ENCODE peak calls at places on chromosome 21, in ten cellular contexts. I, Z, O, M, J, Y, B, S, D and G are unnamed samples. For H3K9me3, the result is how much of the 10 kb centered on the place peaks cover.

GRCh38 chr21:21897275-21897883 is 899.2 kb downstream of the NCAM2 start:
- DNase-seq in S (no peak), Z (no peak), I (no peak), B (no peak), J (no peak), Y (no peak), O (no peak), M (no peak), D (no peak), G (no peak)

GRCh38 chr21:21806711-21807597 is 808.7 kb downstream of the NCAM2 start:
- DNase-seq in Z (no peak), O (no peak), B (no peak), I (no peak), D (peak), S (peak), M (no peak), Y (no peak), J (no peak), G (no peak)

GRCh38 chr21:20592482-20592881 is 405.7 kb upstream of the NCAM2 start:
- DNase-seq in J (peak), M (no peak), B (no peak), O (no peak), Y (no peak), D (no peak), S (no peak), I (no peak), Z (no peak), G (no peak)

GRCh38 chr21:31354604-31355443 is 10.8 kb upstream of the TIAM1 start:
- DNase-seq in Z (no peak), M (peak), B (peak), D (no peak), S (no peak), Y (peak), J (no peak), I (peak), O (no peak), G (peak)

GRCh38 chr21:28632718-28633408 is 359.8 kb downstream of the LTN1 start:
- DNase-seq in Z (no peak), O (no peak), Y (no peak), D (no peak), B (peak), S (no peak), J (no peak), M (no peak), I (no peak), G (no peak)

GRCh38 chr21:39669485-39669884 is 56.7 kb downstream of the B3GALT5 start:
- DNase-seq in D (no peak), B (no peak), O (no peak), Y (no peak), I (no peak), Z (peak), S (no peak), M (no peak), J (no peak), G (no peak)

GRCh38 chr21:35559128-35559831 is 501.0 kb downstream of the SETD4 start:
- DNase-seq in M (no peak), Y (no peak), S (no peak), B (peak), D (peak), J (peak), Z (no peak), I (no peak), O (no peak), G (peak)

GRCh38 chr21:37503848-37504467 is 137.4 kb downstream of the DYRK1A start:
- DNase-seq in J (no peak), B (peak), D (peak), Z (no peak), S (no peak), O (no peak), Y (no peak), M (no peak), I (no peak), G (peak)

GRCh38 chr21:27807596-27807995 is 840.7 kb upstream of the ADAMTS5 start:
- DNase-seq in J (no peak), D (no peak), Z (no peak), M (no peak), I (no peak), S (no peak), B (peak), Y (no peak), O (no peak), G (no peak)

GRCh38 chr21:25464275-25464674 is 143.0 kb downstream of the MRPL39 start:
- DNase-seq in Y (no peak), S (no peak), I (no peak), M (no peak), O (no peak), J (no peak), Z (no peak), B (no peak), D (peak), G (no peak)

GRCh38 chr21:42239973-42240372 is 21.0 kb downstream of the ABCG1 start:
- DNase-seq in S (no peak), O (peak), I (no peak), D (no peak), Z (no peak), Y (no peak), M (no peak), B (no peak), J (no peak), G (no peak)
- TF ChIP-seq CTCF in S (no peak), O (no peak), I (peak), D (no peak), Z (no peak), Y (no peak), M (no peak), B (no peak), J (no peak), G (no peak)

GRCh38 chr21:9750341-9751086 is 770.9 kb upstream of the TPTE start:
- DNase-seq in J (no peak), S (no peak), D (no peak), O (no peak), Y (no peak), Z (no peak), M (no peak), B (no peak), I (no peak), G (no peak)
- H3K9me3 ChIP-seq in J (under half), S (under half), D (half or more), O (under half), Y (under half), Z (under half), M (under half), B (under half), I (under half), G (half or more)

GRCh38 chr21:44943005-44943685 is 3.3 kb downstream of the SLX9 start:
- DNase-seq in D (no peak), Z (no peak), I (no peak), S (no peak), B (peak), M (no peak), O (no peak), Y (no peak), J (no peak), G (no peak)
- TF ChIP-seq CTCF in D (no peak), Z (no peak), I (no peak), S (no peak), B (no peak), M (no peak), O (no peak), Y (no peak), J (no peak), G (no peak)

DNA sequence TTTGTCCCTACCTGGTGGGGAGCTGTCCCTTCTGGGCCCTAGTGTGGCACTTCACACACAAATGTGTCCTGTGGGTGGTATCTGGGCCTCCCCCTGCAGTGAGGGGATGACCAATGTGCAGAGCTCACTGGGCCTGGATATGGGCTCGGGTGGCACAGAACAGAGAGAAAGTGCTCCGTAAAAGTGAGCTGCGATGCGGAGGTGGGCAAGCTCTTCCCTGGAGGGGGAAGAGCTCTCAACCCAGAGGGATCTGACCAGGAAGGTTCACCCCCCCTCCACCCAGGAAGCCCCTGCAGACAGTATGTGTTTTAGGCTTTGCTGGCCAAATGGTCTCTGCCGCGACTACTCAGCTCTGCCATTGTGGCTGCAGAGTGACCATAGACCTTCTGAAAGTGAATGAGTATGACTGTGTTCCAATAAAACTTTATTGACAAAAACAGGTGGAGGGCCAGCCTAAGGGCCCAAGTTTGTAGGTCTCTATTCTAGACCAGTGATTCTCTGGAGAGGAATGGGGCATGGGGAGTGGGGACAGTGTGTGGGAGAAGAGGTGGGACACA is 8.6 kb upstream of the ITGB2 start:
- DNase-seq in J (no peak), M (no peak), Y (no peak), B (no peak), Z (no peak), O (no peak), S (no peak), I (no peak), D (no peak), G (no peak)
- H3K9me3 ChIP-seq in J (under half), M (under half), Y (under half), B (under half), Z (under half), O (under half), S (under half), I (under half), D (under half), G (under half)

GRCh38 chr21:33128538-33128937 is 58.6 kb downstream of the OLIG1 start:
- DNase-seq in I (no peak), O (no peak), Y (no peak), M (no peak), J (no peak), B (no peak), S (no peak), Z (no peak), D (no peak), G (no peak)

GRCh38 chr21:33135925-33136324 is 66.0 kb downstream of the OLIG1 start:
- DNase-seq in D (no peak), Y (no peak), Z (no peak), O (no peak), I (no peak), B (no peak), S (no peak), M (no peak), J (no peak), G (no peak)

GRCh38 chr21:33127154-33127893 is 57.4 kb downstream of the OLIG1 start:
- DNase-seq in Y (peak), B (peak), M (peak), J (peak), S (peak), I (peak), D (peak), O (peak), Z (peak), G (peak)

GRCh38 chr21:33133912-33134311 is 64.0 kb downstream of the OLIG1 start:
- DNase-seq in O (no peak), I (no peak), D (no peak), J (no peak), S (no peak), Z (no peak), M (no peak), Y (no peak), B (no peak), G (no peak)

DNA sequence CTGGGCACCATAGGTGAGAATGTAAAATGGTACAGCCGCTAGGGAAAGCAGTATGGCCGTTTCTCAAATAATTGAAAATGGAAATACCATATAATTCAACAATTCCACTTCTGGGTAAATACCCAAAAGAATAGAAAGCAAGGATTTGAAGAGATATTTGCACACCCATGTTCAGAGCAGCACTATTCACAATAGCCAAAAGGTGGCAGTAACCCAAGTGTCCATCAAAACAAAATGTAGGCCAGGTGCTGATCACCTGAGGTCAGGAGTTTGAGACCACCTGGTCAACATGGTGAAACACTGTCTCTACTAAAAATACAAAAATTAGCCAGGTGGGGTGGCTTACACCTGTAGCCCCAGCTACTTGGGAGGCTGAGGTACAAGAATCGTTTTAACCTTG is 62.1 kb downstream of the OLIG1 start:
- DNase-seq in Y (no peak), I (no peak), Z (no peak), J (no peak), O (no peak), M (no peak), D (no peak), B (no peak), S (no peak), G (no peak)
- TF ChIP-seq CTCF in Y (peak), I (peak), Z (no peak), J (peak), O (peak), M (peak), D (peak), B (no peak), S (peak), G (no peak)

DNA sequence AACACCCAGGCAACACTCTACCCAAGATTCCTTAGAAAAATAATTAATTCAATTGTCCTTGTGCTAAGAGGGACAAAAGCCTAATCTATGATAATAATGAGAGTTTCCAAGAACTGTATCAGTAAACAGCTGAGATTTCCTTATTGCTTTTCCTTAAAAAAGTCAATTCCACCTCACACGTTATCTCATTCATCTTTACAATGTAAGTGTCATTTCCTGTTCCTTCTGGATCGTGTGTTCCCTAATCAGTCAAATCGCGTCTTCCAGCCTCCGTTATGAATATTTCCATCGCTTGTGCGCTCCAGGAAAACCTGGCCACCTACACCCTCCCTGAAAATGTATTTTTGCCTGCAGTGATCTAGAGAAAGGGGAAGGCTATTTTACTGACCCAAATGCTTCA is 23.9 kb upstream of the CLDN17 start:
- DNase-seq in I (no peak), J (no peak), M (no peak), Y (no peak), B (no peak), D (peak), O (no peak), S (no peak), Z (no peak), G (no peak)
- H3K9me3 ChIP-seq in I (under half), J (under half), M (under half), Y (under half), B (under half), D (under half), O (under half), S (under half), Z (under half), G (under half)

GRCh38 chr21:34220556-34221195 is 143.1 kb upstream of the KCNE2 start:
- DNase-seq in J (no peak), O (no peak), I (no peak), Y (no peak), B (no peak), M (no peak), S (no peak), Z (no peak), D (no peak), G (no peak)

GRCh38 chr21:34223376-34223775 is 140.4 kb upstream of the KCNE2 start:
- DNase-seq in J (no peak), M (no peak), B (no peak), O (no peak), Z (no peak), Y (no peak), D (no peak), S (no peak), I (no peak), G (no peak)

GRCh38 chr21:34219334-34220020 is 144.3 kb upstream of the KCNE2 start:
- DNase-seq in M (no peak), O (no peak), Z (no peak), Y (no peak), B (no peak), I (no peak), J (no peak), S (no peak), D (no peak), G (no peak)

GRCh38 chr21:34221331-34222030 is 142.3 kb upstream of the KCNE2 start:
- DNase-seq in D (no peak), O (no peak), S (no peak), Z (no peak), M (no peak), J (no peak), Y (no peak), I (no peak), B (no peak), G (no peak)

GRCh38 chr21:34222031-34222335 is 141.8 kb upstream of the KCNE2 start:
- DNase-seq in J (no peak), O (no peak), M (no peak), B (no peak), Y (no peak), I (no peak), S (no peak), Z (no peak), D (no peak), G (no peak)
- TF ChIP-seq CTCF in J (no peak), O (no peak), M (no peak), B (no peak), Y (no peak), I (no peak), S (no peak), Z (no peak), D (no peak), G (no peak)

GRCh38 chr21:23644768-23645167 is 1962.5 kb downstream of the MRPL39 start:
- DNase-seq in O (no peak), D (no peak), Z (no peak), Y (no peak), B (no peak), M (no peak), I (no peak), S (no peak), J (no peak), G (no peak)
- H3K9me3 ChIP-seq in O (under half), D (under half), Z (under half), Y (under half), B (under half), M (under half), I (under half), S (under half), J (under half), G (under half)